ENCODE peak calls at places on chromosome 13, in seven cellular contexts. Z is heart right ventricle, B is GM12878, H is psoas muscle, A is left ventricle myocardium inferior, Q is small intestine, D is tibial artery. Y is an unnamed sample. For H3K4me1, the result is how much of the 10 kb centered on the place peaks cover.

GRCh38 chr13:48596128-48596429 is 57.6 kb upstream of the CYSLTR2 start:
- DNase-seq in A (no peak), Z (no peak), H (no peak), D (no peak), B (no peak), Q (no peak), Y (no peak)

GRCh38 chr13:46698910-46699460 is 98.0 kb downstream of the ESD start:
- DNase-seq in D (no peak), Q (no peak), B (no peak), Z (no peak), H (no peak), A (no peak), Y (no peak)

GRCh38 chr13:20099319-20099718 is 61.5 kb downstream of the GJA3 start:
- DNase-seq in Z (no peak), Q (no peak), A (no peak), B (no peak), D (no peak), H (no peak), Y (no peak)

GRCh38 chr13:38366954-38367645 is 17.4 kb downstream of the UFM1 start:
- DNase-seq in A (no peak), D (no peak), Z (no peak), B (no peak), H (no peak), Q (no peak), Y (no peak)

GRCh38 chr13:113009743-113010509 is 40.9 kb downstream of the MCF2L start:
- DNase-seq in D (no peak), Q (no peak), B (no peak), A (no peak), Z (no peak), H (no peak), Y (no peak)

GRCh38 chr13:112465251-112466131 is 89.3 kb downstream of the SPACA7 start:
- DNase-seq in B (no peak), A (no peak), Z (no peak), Q (no peak), D (no peak), H (no peak), Y (no peak)

GRCh38 chr13:20405691-20406090 is 120.0 kb downstream of the CRYL1 start:
- DNase-seq in B (no peak), A (no peak), Q (no peak), D (no peak), Z (no peak), H (no peak), Y (no peak)

GRCh38 chr13:110566201-110566600 is 4.7 kb upstream of the RAB20 start:
- DNase-seq in Z (no peak), B (no peak), H (no peak), D (no peak), Q (no peak), A (no peak), Y (no peak)

GRCh38 chr13:27913116-27913515 is 6.7 kb upstream of the PDX1 start:
- DNase-seq in B (no peak), D (no peak), Z (no peak), A (no peak), Q (no peak), H (no peak), Y (no peak)

GRCh38 chr13:74219571-74219970 is 85.4 kb upstream of the KLF12 start:
- DNase-seq in A (no peak), H (no peak), Q (no peak), D (no peak), Z (no peak), B (no peak), Y (no peak)

GRCh38 chr13:20230913-20231838 is 943 bp downstream of the GJB6 start:
- DNase-seq in Z (no peak), B (no peak), A (no peak), D (no peak), H (no peak), Q (no peak), Y (no peak)

GRCh38 chr13:23320926-23321533 is 112.5 kb downstream of the SACS start:
- DNase-seq in B (no peak), A (no peak), D (no peak), Z (no peak), H (no peak), Q (no peak), Y (no peak)

GRCh38 chr13:113369189-113369588 is 5.3 kb upstream of the GRTP1 start:
- DNase-seq in D (peak), Q (no peak), B (no peak), A (no peak), H (no peak), Z (no peak), Y (no peak)

DNA sequence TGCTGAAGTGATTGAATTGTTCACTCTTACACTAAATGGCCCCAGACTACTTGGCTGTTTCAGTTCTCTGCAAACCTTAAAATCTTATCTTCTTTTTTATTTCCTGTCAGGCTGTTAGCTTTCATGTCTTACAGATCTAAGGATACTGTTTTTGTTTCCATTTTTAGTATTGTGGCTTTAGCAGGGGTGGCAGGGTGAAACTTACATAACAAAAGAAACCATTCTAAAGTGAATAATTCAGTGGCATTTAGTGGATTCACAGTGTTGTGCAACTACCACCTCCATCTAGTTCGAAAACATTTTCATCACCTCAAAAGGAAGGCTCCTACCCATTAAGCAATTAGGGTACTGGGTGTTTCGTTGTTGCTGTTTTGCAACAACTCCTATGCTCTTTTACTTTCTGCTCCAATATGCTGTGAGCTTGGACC is 19.8 kb downstream of the TMEM272 start:
- DNase-seq in D (no peak), Z (no peak), A (no peak), B (no peak), H (no peak), Q (no peak), Y (no peak)
- H3K4me1 ChIP-seq in D (under half), Z (half or more), A (half or more), B (under half), H (under half), Q (under half), Y (under half)

DNA sequence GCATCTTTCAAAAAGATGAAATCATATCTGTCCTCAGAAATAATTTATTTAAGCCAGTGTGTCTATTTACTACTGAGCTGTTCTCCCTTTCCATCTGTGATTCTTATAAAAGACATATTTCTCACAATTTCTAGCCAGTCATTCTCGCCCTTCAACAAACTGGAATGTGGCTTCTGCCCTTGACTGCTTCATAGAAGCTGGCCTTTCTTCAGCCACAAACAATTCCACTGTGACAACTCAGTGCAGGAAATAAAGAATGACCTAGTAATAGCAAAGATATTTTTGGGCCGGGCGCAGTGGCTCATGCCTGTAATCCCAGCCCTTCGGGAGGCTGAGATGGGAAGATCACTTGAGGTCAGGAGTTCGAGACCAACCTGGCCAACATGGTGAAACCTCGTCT is 655.5 kb downstream of the PCDH9 start:
- DNase-seq in Q (no peak), H (no peak), B (no peak), A (no peak), Z (no peak), D (no peak), Y (no peak)
- H3K4me1 ChIP-seq in Q (under half), H (under half), B (under half), A (under half), Z (under half), D (under half), Y (under half)

GRCh38 chr13:29527511-29527910 is 68.0 kb downstream of the SLC7A1 start:
- DNase-seq in D (peak), H (no peak), A (no peak), Z (no peak), Q (no peak), B (no peak), Y (no peak)
- H3K4me1 ChIP-seq in D (under half), H (under half), A (under half), Z (under half), Q (under half), B (under half), Y (under half)

GRCh38 chr13:29855784-29856183 is 5.4 kb upstream of the UBL3 start:
- DNase-seq in B (no peak), H (no peak), D (no peak), Z (no peak), Q (peak), A (no peak), Y (no peak)
- H3K4me1 ChIP-seq in B (under half), H (under half), D (under half), Z (under half), Q (under half), A (under half), Y (under half)

DNA sequence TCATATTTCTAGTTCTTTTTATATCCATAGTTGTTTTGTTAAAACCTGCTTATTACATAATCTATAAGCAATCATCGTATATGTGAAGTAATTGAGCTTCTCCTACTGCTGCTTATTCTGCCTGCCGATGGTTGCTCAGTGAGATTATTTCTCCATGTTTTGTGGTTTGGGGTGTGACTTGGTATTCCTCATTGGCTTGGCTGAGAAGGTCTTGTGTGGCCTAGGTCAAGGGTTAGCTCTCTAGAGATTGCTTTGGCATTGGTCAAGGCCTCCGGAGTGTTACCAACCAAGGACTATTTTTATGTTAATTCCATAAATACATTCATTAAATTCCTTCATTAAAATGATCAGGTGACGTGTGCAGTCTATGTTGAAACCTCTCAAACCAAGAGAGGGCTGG is 302.8 kb downstream of the MYO16 start:
- DNase-seq in D (no peak), A (no peak), Q (no peak), H (no peak), Z (no peak), B (no peak), Y (no peak)
- H3K4me1 ChIP-seq in D (under half), A (under half), Q (under half), H (under half), Z (under half), B (under half), Y (under half)

DNA sequence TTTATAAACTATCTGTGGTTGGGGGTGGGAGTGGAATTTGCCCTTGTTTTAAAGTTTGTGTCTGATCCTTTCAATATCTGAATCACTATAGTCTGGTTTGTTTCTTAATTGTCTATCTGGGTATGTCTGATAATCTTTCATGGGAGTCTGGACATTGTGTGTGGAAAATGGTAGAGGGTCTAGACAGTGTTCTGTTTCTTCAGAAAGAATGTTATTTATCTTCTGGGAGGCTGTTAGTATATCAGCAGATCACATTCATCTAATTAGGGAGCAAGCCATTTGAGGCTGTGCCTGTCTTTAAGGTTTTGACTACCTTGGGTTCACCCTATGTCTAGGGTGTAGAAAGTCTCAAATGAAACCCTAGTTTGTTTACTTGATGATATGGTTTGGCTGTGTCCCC is 110.5 kb downstream of the NDFIP2 start:
- DNase-seq in Z (no peak), D (no peak), A (no peak), H (no peak), Q (no peak), B (no peak), Y (no peak)
- H3K4me1 ChIP-seq in Z (under half), D (under half), A (under half), H (under half), Q (under half), B (under half), Y (under half)

GRCh38 chr13:99231726-99232125 is 26.5 kb downstream of the GPR18 start:
- DNase-seq in D (no peak), B (no peak), A (no peak), Q (no peak), Z (no peak), H (no peak), Y (no peak)
- H3K4me1 ChIP-seq in D (under half), B (under half), A (half or more), Q (under half), Z (half or more), H (half or more), Y (under half)